ENCODE peak calls at places on chromosomes 16 and 17, in four cellular contexts. O is right atrium auricular region; M is smooth muscle cell of the brain vasculature; Q is activated naive CD8-positive, alpha-beta T cell treated with anti-CD3 and anti-CD28 coated beads, Interleukin-2, amount 50 U/mL, for 24 hours. J is an unnamed sample.
A peak's percentile ranks its signal among the peaks of the same experiment; 100 is the strongest.

GRCh38 chr16:4340443-4340842 is 10.7 kb downstream of the PAM16 start:
- DNase-seq in O (no peak), M (no peak), Q (no peak), J (no peak)

GRCh38 chr16:47777191-47777590 is 316.1 kb downstream of the PHKB start:
- DNase-seq in O (no peak), M (no peak), Q (no peak), J (no peak)

GRCh38 chr17:49035470-49036269 is 38.5 kb downstream of the IGF2BP1 start:
- DNase-seq in O (peak; percentile 60), M (no peak), Q (peak; percentile 51), J (peak; percentile 52)

GRCh38 chr16:81005644-81006471 is 827 bp downstream of the CMC2 start:
- DNase-seq in O (peak; percentile 76), M (no peak), Q (no peak), J (peak; percentile 36)

GRCh38 chr17:69639096-69639495 is 224.6 kb downstream of the MAP2K6 start:
- DNase-seq in O (no peak), M (no peak), Q (no peak), J (no peak)

GRCh38 chr17:82333279-82334171 is at the start of gene SECTM1:
- DNase-seq in O (peak; percentile 65), M (no peak), Q (no peak), J (no peak)

GRCh38 chr16:2692251-2692947 is 10.1 kb downstream of the KCTD5 start:
- DNase-seq in O (no peak), M (no peak), Q (no peak), J (no peak)

GRCh38 chr17:55527520-55528118 is 16.4 kb upstream of the SMIM36 start:
- DNase-seq in O (no peak), M (peak; percentile 45), Q (no peak), J (no peak)

GRCh38 chr16:27495191-27495590 is 54.5 kb downstream of the GTF3C1 start:
- DNase-seq in O (no peak), M (no peak), Q (no peak), J (no peak)

GRCh38 chr17:49515196-49515770 is 20.2 kb downstream of the NGFR start:
- DNase-seq in O (peak; percentile 92), M (peak; percentile 98), Q (no peak), J (peak; percentile 77)

GRCh38 chr16:16150117-16150877 is 73.0 kb downstream of the ABCC6 start:
- DNase-seq in O (peak; percentile 69), M (no peak), Q (no peak), J (no peak)

GRCh38 chr16:72013389-72013788 is 4.8 kb downstream of the DHODH start:
- DNase-seq in O (peak; percentile 68), M (no peak), Q (peak; percentile 22), J (peak; percentile 38)

GRCh38 chr16:85620403-85620802 is 7.3 kb downstream of the GSE1 start:
- DNase-seq in O (no peak), M (no peak), Q (no peak), J (peak; percentile 63)

J was measured in K562.